ENCODE peak calls at places on chromosomes 11 and 22, in four cellular contexts. Q is suprapubic skin, M is A549, X is K562. T is an unnamed sample.
A peak's percentile ranks its signal among the peaks of the same experiment; 100 is the strongest.

GRCh38 chr11:125069008-125069407 is 5.9 kb downstream of the SLC37A2 start:
- DNase-seq in X (peak; percentile 71), Q (no peak), M (no peak), T (no peak)

GRCh38 chr22:47457509-47458300 is 695.3 kb downstream of the TBC1D22A start:
- DNase-seq in X (no peak), Q (no peak), M (no peak), T (no peak)

GRCh38 chr11:66479741-66480115 is 506 bp upstream of the DPP3 start:
- DNase-seq in Q (no peak), X (no peak), M (peak; percentile 87), T (peak; percentile 39)

GRCh38 chr11:116366980-116367640 is 405.7 kb downstream of the BUD13 start:
- DNase-seq in M (no peak), Q (no peak), X (no peak), T (no peak)

GRCh38 chr11:34963351-34963750 is 46.9 kb downstream of the PDHX start:
- DNase-seq in X (no peak), M (no peak), Q (no peak), T (no peak)

GRCh38 chr22:36901411-36902142 is 11.9 kb upstream of the CSF2RB start:
- DNase-seq in M (no peak), Q (no peak), X (no peak), T (no peak)

GRCh38 chr11:131615611-131616010 is 245.2 kb downstream of the NTM start:
- DNase-seq in M (no peak), Q (no peak), X (no peak), T (no peak)

GRCh38 chr22:42561856-42562255 is 8.1 kb downstream of the SERHL2 start:
- DNase-seq in X (no peak), M (no peak), Q (no peak), T (no peak)

GRCh38 chr11:66562907-66563583 is 5.4 kb downstream of the CTSF start:
- DNase-seq in Q (no peak), X (no peak), M (no peak), T (no peak)

GRCh38 chr11:96466607-96467006 is 76.8 kb downstream of the JRKL start:
- DNase-seq in M (no peak), X (no peak), Q (no peak), T (no peak)

GRCh38 chr11:1531961-1532586 is 40.0 kb downstream of the DUSP8 start:
- DNase-seq in X (no peak), M (no peak), Q (no peak), T (no peak)

GRCh38 chr11:44382118-44382517 is 72.2 kb upstream of the ALX4 start:
- DNase-seq in Q (no peak), M (no peak), X (no peak), T (no peak)

DNA sequence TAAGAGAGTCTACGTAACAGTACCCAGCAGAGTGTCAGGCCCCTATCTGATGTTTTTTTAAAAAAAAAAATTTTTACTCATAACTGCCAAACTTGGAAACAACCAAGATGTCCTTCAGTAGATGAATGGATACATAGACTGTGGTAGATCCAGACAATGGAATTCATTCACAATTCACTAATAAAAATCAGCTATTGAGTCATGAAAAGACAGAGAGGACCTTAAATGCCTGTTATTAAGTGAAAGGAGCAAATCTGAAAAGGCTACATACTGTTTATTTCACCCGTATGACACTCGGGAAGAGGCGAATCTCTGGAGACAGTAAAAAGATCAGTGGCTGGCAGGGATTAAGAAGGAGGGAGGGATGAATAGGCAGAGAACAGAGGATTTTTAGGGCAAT is 541.4 kb upstream of the TENM4 start:
- DNase-seq in X (no peak), M (no peak), Q (no peak), T (no peak)
- H3K4me3 ChIP-seq in X (no peak overlapping the region), M (no peak overlapping the region), Q (no peak overlapping the region), T (no peak overlapping the region)

DNA sequence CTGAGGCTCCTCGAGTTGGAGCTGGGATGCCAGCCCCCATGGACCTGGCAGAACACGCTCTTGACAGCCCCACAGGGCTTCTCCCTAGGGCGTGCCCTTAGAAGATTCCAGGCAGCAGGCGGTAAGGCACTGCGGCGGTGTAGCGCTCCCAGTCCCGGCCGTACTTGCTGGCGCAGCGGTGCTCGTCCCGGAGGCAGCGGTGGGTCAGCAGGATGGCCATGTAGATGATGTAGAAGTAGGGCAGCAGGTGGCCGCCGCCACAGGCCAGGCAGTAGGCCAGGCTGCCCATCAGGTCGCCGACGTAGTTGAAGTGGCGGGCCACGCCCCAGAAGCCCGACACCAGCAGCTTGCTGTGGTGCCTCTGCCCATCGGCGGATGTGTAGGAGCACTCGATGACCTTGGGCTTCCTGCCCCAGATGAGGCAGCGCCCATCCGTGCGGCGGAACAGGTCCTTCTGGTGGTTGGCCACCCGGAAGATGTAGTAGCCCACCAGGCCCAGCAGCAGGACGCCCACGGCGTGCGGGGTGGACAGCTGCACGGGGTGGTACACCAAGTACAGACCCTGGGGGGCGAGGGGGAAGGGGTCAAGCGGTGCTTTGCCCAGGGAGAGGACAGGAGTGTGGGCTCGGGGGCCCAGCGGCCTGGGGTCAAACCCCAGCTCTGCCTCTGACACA is 12.8 kb downstream of the DHCR7 start:
- DNase-seq in M (no peak), X (no peak), Q (peak; percentile 58), T (no peak)
- TF ChIP-seq EP300 in M (no peak), X (no peak), Q (no peak), T (no peak)

DNA sequence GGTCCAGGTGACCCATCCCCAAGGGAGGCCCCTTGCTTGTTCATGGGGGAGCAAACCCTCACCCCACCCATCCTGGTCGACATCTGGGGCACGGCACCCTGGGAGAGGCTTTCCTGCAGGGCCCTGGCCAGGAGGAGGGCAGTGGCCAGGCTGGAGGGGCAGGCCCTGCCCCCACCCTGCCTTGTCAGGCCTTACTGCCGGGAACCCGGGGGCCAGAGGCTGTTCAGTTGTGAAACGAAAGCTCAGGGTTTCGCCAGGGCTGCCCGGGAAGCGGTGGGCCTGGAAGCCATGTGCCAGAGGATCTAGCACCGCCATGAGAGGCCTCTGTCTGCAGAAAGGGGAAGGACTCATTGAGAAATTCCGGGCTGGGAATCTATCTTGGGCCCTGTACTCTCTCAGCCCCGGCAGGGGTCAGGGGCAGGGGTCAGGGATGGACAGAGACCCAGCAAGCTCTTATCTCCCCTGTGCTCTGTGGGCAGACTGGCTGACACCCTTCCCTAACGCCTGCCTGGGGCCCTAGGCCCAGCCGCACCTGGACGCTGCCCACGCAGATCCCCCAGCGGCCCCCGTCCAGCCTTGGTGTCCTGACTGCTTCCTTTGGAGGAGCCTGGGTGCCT is 6.3 kb downstream of the PIM3 start:
- DNase-seq in X (peak; percentile 57), M (no peak), Q (peak; percentile 83), T (peak; percentile 51)
- H3K4me1 ChIP-seq in X (peaks cover 99% of the 10 kb centered on the region), M (peaks cover 51% of the 10 kb centered on the region), Q (peaks cover 90% of the 10 kb centered on the region), T (peaks cover 95% of the 10 kb centered on the region)

DNA sequence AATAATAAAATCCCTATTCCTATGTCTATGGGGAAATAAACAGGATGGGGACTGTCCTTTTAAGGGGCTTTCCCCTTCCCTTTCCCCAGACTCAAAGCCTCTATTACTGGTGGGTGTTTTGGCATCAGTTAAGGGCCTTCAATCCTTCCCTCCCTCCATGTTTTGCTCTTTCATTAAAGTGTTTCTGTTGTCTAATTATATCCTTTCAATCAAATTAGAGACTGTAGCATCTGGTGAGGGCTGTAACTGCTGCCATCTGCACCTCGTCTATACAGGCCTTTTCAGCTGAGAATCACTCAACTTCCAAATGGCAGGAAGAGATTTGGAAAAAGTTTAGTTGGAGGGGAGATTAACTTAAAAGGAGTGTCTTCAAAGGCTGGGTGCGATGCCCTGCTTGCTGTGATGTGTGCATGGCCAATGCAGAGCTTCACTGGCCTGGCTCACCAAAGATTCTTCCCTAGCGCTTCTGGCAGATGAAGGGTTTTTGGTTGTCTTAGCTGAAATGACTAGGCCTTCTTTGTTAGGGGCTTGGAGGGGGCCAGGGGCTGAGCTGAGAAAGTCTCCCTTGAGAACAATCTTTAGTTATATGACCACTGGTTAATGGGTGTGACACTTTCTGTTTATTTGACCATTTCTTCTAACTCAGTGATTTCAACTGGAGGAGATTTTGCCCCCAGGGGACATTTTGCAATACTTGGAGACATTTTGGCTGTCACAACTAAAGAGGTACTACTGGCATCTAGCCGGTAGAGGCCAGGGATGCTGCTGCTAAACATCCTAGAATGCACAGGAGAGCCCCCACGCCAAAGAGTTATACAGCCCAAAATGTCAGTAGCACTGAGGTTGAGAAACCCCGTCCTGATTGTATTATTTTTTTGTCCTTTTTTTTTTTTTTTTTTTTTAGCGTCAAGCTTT is 7.5 kb downstream of the KREMEN1 start:
- DNase-seq in Q (peak; percentile 70), M (no peak), X (no peak), T (peak; percentile 39)
- H3K4me3 ChIP-seq in Q (no peak overlapping the region), M (no peak overlapping the region), X (no peak overlapping the region), T (no peak overlapping the region)